ENCODE peak calls at places on chromosome 2, in six cellular contexts. A, N, W, G, J and U are unnamed samples.

GRCh38 chr2:102251042-102251848 is 60.1 kb upstream of the IL1RL1 start:
- DNase-seq in N (no peak), J (no peak), A (no peak), W (peak; percentile 35), G (peak; percentile 84), U (no peak)

GRCh38 chr2:144456680-144457079 is 63.2 kb downstream of the ZEB2 start:
- DNase-seq in W (no peak), A (no peak), N (no peak), G (peak; percentile 17), J (no peak), U (no peak)

GRCh38 chr2:29662841-29663240 is 258.5 kb downstream of the ALK start:
- DNase-seq in W (no peak), J (no peak), A (no peak), G (no peak), N (no peak), U (no peak)

GRCh38 chr2:188693111-188693510 is 281.1 kb upstream of the COL3A1 start:
- DNase-seq in N (no peak), W (no peak), G (no peak), A (no peak), J (no peak), U (no peak)

GRCh38 chr2:10434885-10435419 is 13.2 kb downstream of the ODC1 start:
- DNase-seq in J (peak; percentile 87), W (peak; percentile 74), G (peak; percentile 86), A (no peak), N (no peak), U (peak; percentile 67)

GRCh38 chr2:240133401-240133800 is 2.7 kb downstream of the COPS9 start:
- DNase-seq in W (no peak), J (no peak), A (no peak), G (peak; percentile 0), N (no peak), U (no peak)

GRCh38 chr2:9140570-9141378 is 65.8 kb upstream of the ASAP2 start:
- DNase-seq in W (no peak), A (no peak), G (no peak), J (no peak), N (no peak), U (no peak)

GRCh38 chr2:74893332-74893731 is 59.4 kb downstream of the HK2 start:
- DNase-seq in N (no peak), G (no peak), J (no peak), W (no peak), A (no peak), U (no peak)

GRCh38 chr2:241808701-241809382 is at the start of gene NEU4:
- DNase-seq in G (no peak), A (no peak), W (no peak), N (no peak), J (no peak), U (no peak)

GRCh38 chr2:13351068-13351467 is 634.3 kb downstream of the TRIB2 start:
- DNase-seq in J (no peak), A (no peak), N (no peak), G (no peak), W (no peak), U (no peak)

GRCh38 chr2:174835797-174836255 is 71.6 kb upstream of the CHRNA1 start:
- DNase-seq in G (peak; percentile 71), J (no peak), N (no peak), W (no peak), A (peak; percentile 4), U (no peak)